ENCODE peak calls at places on chromosomes 2 and 18, in eight cellular contexts. J, M, X, C, H, E, K and V are unnamed samples.

GRCh38 chr2:33620-34019 is 12.7 kb downstream of the FAM110C start:
- DNase-seq in J (no peak), M (no peak), X (no peak), C (peak), H (no peak), E (peak), K (peak), V (no peak)

GRCh38 chr2:196101325-196101981 is 32.8 kb upstream of the DNAH7 start:
- DNase-seq in J (peak), M (no peak), X (no peak), C (no peak), H (peak), E (peak), K (peak), V (peak)

GRCh38 chr2:160157861-160158813 is 41.9 kb downstream of the ITGB6 start:
- DNase-seq in J (no peak), M (no peak), X (no peak), C (no peak), H (no peak), E (no peak), K (no peak), V (no peak)

GRCh38 chr2:150520088-150520487 is 32.6 kb upstream of the RND3 start:
- DNase-seq in J (no peak), M (no peak), X (no peak), C (no peak), H (no peak), E (no peak), K (no peak), V (no peak)

GRCh38 chr18:62336618-62337017 is 11.5 kb downstream of the TNFRSF11A start:
- DNase-seq in J (no peak), M (no peak), X (no peak), C (no peak), H (no peak), E (no peak), K (no peak), V (no peak)

GRCh38 chr2:139160838-139161237 is 380.6 kb upstream of the NXPH2 start:
- DNase-seq in J (no peak), M (no peak), X (no peak), C (no peak), H (no peak), E (no peak), K (no peak), V (no peak)

GRCh38 chr18:9796933-9797549 is 88.7 kb upstream of the TXNDC2 start:
- DNase-seq in J (no peak), M (peak), X (no peak), C (no peak), H (no peak), E (no peak), K (no peak), V (no peak)

GRCh38 chr2:17830053-17831034 is 14.1 kb downstream of the MSGN1 start:
- DNase-seq in J (no peak), M (peak), X (peak), C (peak), H (peak), E (peak), K (peak), V (peak)

GRCh38 chr2:210592706-210593105 is 36.3 kb downstream of the CPS1 start:
- DNase-seq in J (no peak), M (no peak), X (no peak), C (no peak), H (no peak), E (no peak), K (no peak), V (no peak)

GRCh38 chr2:68319397-68320117 is at the start of gene CNRIP1:
- DNase-seq in J (peak), M (peak), X (peak), C (no peak), H (peak), E (peak), K (no peak), V (peak)